ENCODE peak calls at places on chromosome 7, in eight cellular contexts. O, J, X, A, U, F, Q and K are unnamed samples.

GRCh38 chr7:104826140-104826539 is 187.9 kb upstream of the KMT2E start:
- DNase-seq in O (no peak), J (no peak), X (no peak), A (no peak), U (no peak), F (no peak), Q (no peak), K (no peak)

GRCh38 chr7:45001138-45001694 is 1.2 kb downstream of the CCM2 start:
- DNase-seq in O (peak; percentile 52), J (no peak), X (no peak), A (no peak), U (no peak), F (no peak), Q (peak; percentile 41), K (peak; percentile 55)

GRCh38 chr7:30881448-30881847 is 30.2 kb upstream of the AQP1 start:
- DNase-seq in O (no peak), J (no peak), X (no peak), A (no peak), U (no peak), F (no peak), Q (no peak), K (no peak)

GRCh38 chr7:100726998-100727761 is 6.2 kb upstream of the ZAN start:
- DNase-seq in O (no peak), J (peak; percentile 32), X (no peak), A (no peak), U (no peak), F (no peak), Q (no peak), K (no peak)

GRCh38 chr7:47405286-47405904 is 176.5 kb downstream of the TNS3 start:
- DNase-seq in O (no peak), J (no peak), X (no peak), A (no peak), U (no peak), F (no peak), Q (peak; percentile 10), K (no peak)

GRCh38 chr7:106737202-106737562 is 76.2 kb upstream of the CCDC71L start:
- DNase-seq in O (no peak), J (no peak), X (no peak), A (no peak), U (no peak), F (no peak), Q (no peak), K (no peak)

GRCh38 chr7:39184387-39184786 is 206.7 kb downstream of the POU6F2 start:
- DNase-seq in O (no peak), J (no peak), X (no peak), A (no peak), U (no peak), F (no peak), Q (no peak), K (no peak)

GRCh38 chr7:11988186-11988585 is 156.2 kb upstream of the THSD7A start:
- DNase-seq in O (no peak), J (peak; percentile 5), X (no peak), A (no peak), U (no peak), F (no peak), Q (no peak), K (no peak)

GRCh38 chr7:101128040-101128834 is 1.3 kb downstream of the SERPINE1 start:
- DNase-seq in O (peak; percentile 9), J (no peak), X (no peak), A (no peak), U (no peak), F (no peak), Q (no peak), K (no peak)

GRCh38 chr7:4888161-4888560 is 4.6 kb upstream of the RADIL start:
- DNase-seq in O (no peak), J (no peak), X (no peak), A (no peak), U (no peak), F (no peak), Q (no peak), K (no peak)

GRCh38 chr7:157463245-157463644 is 126.4 kb downstream of the DNAJB6 start:
- DNase-seq in O (no peak), J (no peak), X (peak; percentile 9), A (no peak), U (no peak), F (no peak), Q (no peak), K (no peak)

GRCh38 chr7:93161181-93161762 is 13.1 kb upstream of the SAMD9L start:
- DNase-seq in O (no peak), J (no peak), X (no peak), A (no peak), U (no peak), F (no peak), Q (no peak), K (no peak)

GRCh38 chr7:102830206-102830605 is 81.4 kb downstream of the FAM185A start:
- DNase-seq in O (no peak), J (no peak), X (no peak), A (no peak), U (no peak), F (no peak), Q (no peak), K (no peak)

GRCh38 chr7:74061840-74062539 is 21.6 kb upstream of the LIMK1 start:
- DNase-seq in O (peak; percentile 72), J (peak; percentile 78), X (peak; percentile 92), A (peak; percentile 85), U (peak; percentile 91), F (peak; percentile 95), Q (peak; percentile 91), K (peak; percentile 89)

GRCh38 chr7:142782922-142783900 is 12.4 kb downstream of the PRSS2 start:
- DNase-seq in O (peak; percentile 91), J (peak; percentile 83), X (peak; percentile 88), A (peak; percentile 90), U (peak; percentile 90), F (peak; percentile 94), Q (peak; percentile 85), K (peak; percentile 90)

GRCh38 chr7:129069021-129069420 is 14.1 kb upstream of the TNPO3 start:
- DNase-seq in O (no peak), J (no peak), X (no peak), A (no peak), U (no peak), F (peak; percentile 34), Q (no peak), K (no peak)

GRCh38 chr7:82481499-82482097 is 38.0 kb upstream of the CACNA2D1 start:
- DNase-seq in O (peak; percentile 10), J (peak; percentile 2), X (no peak), A (no peak), U (no peak), F (no peak), Q (no peak), K (no peak)

GRCh38 chr7:103887050-103887449 is 102.4 kb downstream of the RELN start:
- DNase-seq in O (peak; percentile 26), J (no peak), X (no peak), A (no peak), U (no peak), F (no peak), Q (no peak), K (no peak)

GRCh38 chr7:106757846-106758245 is 96.9 kb upstream of the CCDC71L start:
- DNase-seq in O (no peak), J (no peak), X (no peak), A (no peak), U (peak; percentile 39), F (no peak), Q (no peak), K (peak; percentile 38)

GRCh38 chr7:114047889-114048288 is 129.1 kb upstream of the PPP1R3A start:
- DNase-seq in O (no peak), J (no peak), X (no peak), A (no peak), U (no peak), F (no peak), Q (no peak), K (no peak)

DNA sequence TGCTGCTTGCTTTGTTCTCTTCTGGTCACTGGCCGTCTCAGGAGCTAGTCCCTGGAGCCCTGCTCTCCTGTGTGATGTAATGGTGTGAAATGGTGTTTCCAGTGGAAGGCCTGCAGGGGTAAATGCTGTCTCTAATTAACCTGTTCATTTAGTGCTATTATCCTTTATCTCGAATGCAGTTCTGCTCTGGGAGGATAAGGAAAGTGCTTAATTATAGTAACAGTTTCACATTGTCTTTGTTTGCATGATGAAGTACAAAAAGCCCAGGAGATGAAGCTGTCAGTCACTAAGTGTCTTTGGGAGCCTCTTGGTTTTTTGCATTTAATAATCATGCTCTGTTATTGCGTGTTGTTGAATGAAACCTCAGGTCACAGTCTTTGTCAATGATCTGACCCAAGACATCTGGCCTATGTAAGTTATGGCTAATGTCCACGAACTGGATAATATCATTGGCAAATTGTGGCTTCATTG is 755.3 kb upstream of the GALNT17 start:
- DNase-seq in O (no peak), J (no peak), X (no peak), A (no peak), U (no peak), F (no peak), Q (no peak), K (no peak)
- TF ChIP-seq EP300 in O (no peak), J (no peak), X (no peak), A (no peak), U (no peak), F (no peak), Q (no peak), K (no peak)

GRCh38 chr7:116526897-116527296 is 2.1 kb downstream of the CAV1 start:
- DNase-seq in O (no peak), J (no peak), X (no peak), A (no peak), U (no peak), F (no peak), Q (no peak), K (no peak)

GRCh38 chr7:116527521-116527920 is 2.7 kb downstream of the CAV1 start:
- DNase-seq in O (no peak), J (no peak), X (no peak), A (no peak), U (no peak), F (no peak), Q (no peak), K (no peak)

GRCh38 chr7:116525298-116525912 is 569 bp downstream of the CAV1 start:
- DNase-seq in O (peak; percentile 56), J (no peak), X (peak; percentile 41), A (peak; percentile 84), U (peak; percentile 66), F (no peak), Q (peak; percentile 75), K (peak; percentile 43)

GRCh38 chr7:116524609-116525297 is at the start of gene CAV1:
- DNase-seq in O (peak; percentile 75), J (no peak), X (peak; percentile 65), A (peak; percentile 89), U (peak; percentile 92), F (no peak), Q (peak; percentile 83), K (peak; percentile 79)

GRCh38 chr7:116525913-116526857 is 1.3 kb downstream of the CAV1 start:
- DNase-seq in O (peak; percentile 94), J (no peak), X (peak; percentile 70), A (peak; percentile 85), U (peak; percentile 89), F (peak; percentile 92), Q (peak; percentile 82), K (peak; percentile 80)
- H3K27me3 ChIP-seq in O (peaks cover 7% of the 10 kb centered on the region), J (peaks cover 44% of the 10 kb centered on the region), X (peaks cover 11% of the 10 kb centered on the region), A (no peaks in the 10 kb centered on the region), U (no peaks in the 10 kb centered on the region), F (no peaks in the 10 kb centered on the region), Q (no peaks in the 10 kb centered on the region), K (peaks cover 55% of the 10 kb centered on the region)

GRCh38 chr7:95433129-95433528 is 1.7 kb downstream of the PON2 start:
- DNase-seq in O (no peak), J (no peak), X (no peak), A (no peak), U (no peak), F (no peak), Q (no peak), K (no peak)
- TF ChIP-seq EP300 in O (no peak), J (no peak), X (no peak), A (no peak), U (no peak), F (no peak), Q (no peak), K (no peak)

GRCh38 chr7:151381333-151382078 is 28.3 kb downstream of the WDR86 start:
- DNase-seq in O (no peak), J (no peak), X (peak; percentile 32), A (peak; percentile 62), U (peak; percentile 46), F (no peak), Q (no peak), K (peak; percentile 20)
- H3K27me3 ChIP-seq in O (peaks cover 11% of the 10 kb centered on the region), J (peaks cover 48% of the 10 kb centered on the region), X (peaks cover 28% of the 10 kb centered on the region), A (peaks cover 16% of the 10 kb centered on the region), U (peaks cover 3% of the 10 kb centered on the region), F (peaks cover 24% of the 10 kb centered on the region), Q (peaks cover 17% of the 10 kb centered on the region), K (peaks cover 28% of the 10 kb centered on the region)